ENCODE peak calls at places on chromosomes 6 and 20, in seven cellular contexts. One of them, this sample, is unnamed.
A peak's percentile ranks its signal among the peaks of the same experiment; 100 is the strongest.

GRCh38 chr6:2877057-2877882 is 25.8 kb downstream of the SERPINB9 start:
- DNase-seq in heart right ventricle: no peak
- DNase-seq in HFFc6: peak; percentile 24
- DNase-seq in OCI-LY7: no peak
- DNase-seq in GM13976: no peak
- DNase-seq in spleen: no peak
- DNase-seq in cardiac fibroblast: peak; percentile 48
- DNase-seq in this sample: no peak

GRCh38 chr6:108711831-108712230 is 136.4 kb upstream of the ARMC2 start:
- DNase-seq in spleen: no peak
- DNase-seq in GM13976: no peak
- DNase-seq in OCI-LY7: no peak
- DNase-seq in heart right ventricle: no peak
- DNase-seq in cardiac fibroblast: no peak
- DNase-seq in HFFc6: no peak
- DNase-seq in this sample: no peak

GRCh38 chr6:120671519-120671918 is 662.8 kb downstream of the TBC1D32 start:
- DNase-seq in OCI-LY7: no peak
- DNase-seq in spleen: no peak
- DNase-seq in cardiac fibroblast: no peak
- DNase-seq in HFFc6: no peak
- DNase-seq in GM13976: no peak
- DNase-seq in heart right ventricle: no peak
- DNase-seq in this sample: no peak

GRCh38 chr20:25225642-25226432 is 22.0 kb upstream of the PYGB start:
- DNase-seq in spleen: peak; percentile 64
- DNase-seq in GM13976: no peak
- DNase-seq in heart right ventricle: no peak
- DNase-seq in OCI-LY7: no peak
- DNase-seq in cardiac fibroblast: no peak
- DNase-seq in HFFc6: no peak
- DNase-seq in this sample: peak; percentile 13

GRCh38 chr20:38067717-38068365 is 34.3 kb downstream of the RPRD1B start:
- DNase-seq in OCI-LY7: no peak
- DNase-seq in heart right ventricle: no peak
- DNase-seq in cardiac fibroblast: no peak
- DNase-seq in spleen: no peak
- DNase-seq in HFFc6: no peak
- DNase-seq in GM13976: no peak
- DNase-seq in this sample: no peak

GRCh38 chr20:33647603-33648395 is 14.3 kb upstream of the C20orf144 start:
- DNase-seq in HFFc6: peak; percentile 32
- DNase-seq in GM13976: peak; percentile 76
- DNase-seq in heart right ventricle: no peak
- DNase-seq in cardiac fibroblast: peak; percentile 85
- DNase-seq in spleen: no peak
- DNase-seq in OCI-LY7: no peak
- DNase-seq in this sample: peak; percentile 98

GRCh38 chr6:53199156-53199555 is 50.5 kb upstream of the GCM1 start:
- DNase-seq in heart right ventricle: no peak
- DNase-seq in spleen: no peak
- DNase-seq in OCI-LY7: peak; percentile 81
- DNase-seq in HFFc6: no peak
- DNase-seq in GM13976: peak; percentile 52
- DNase-seq in cardiac fibroblast: no peak
- DNase-seq in this sample: no peak

GRCh38 chr6:81865712-81866111 is 113.2 kb upstream of the TENT5A start:
- DNase-seq in OCI-LY7: no peak
- DNase-seq in cardiac fibroblast: peak; percentile 51
- DNase-seq in spleen: no peak
- DNase-seq in heart right ventricle: no peak
- DNase-seq in GM13976: no peak
- DNase-seq in HFFc6: peak; percentile 68
- DNase-seq in this sample: peak; percentile 80

GRCh38 chr20:34549291-34549928 is 9.1 kb upstream of the MAP1LC3A start:
- DNase-seq in spleen: no peak
- DNase-seq in OCI-LY7: no peak
- DNase-seq in cardiac fibroblast: peak; percentile 17
- DNase-seq in heart right ventricle: no peak
- DNase-seq in GM13976: no peak
- DNase-seq in HFFc6: peak; percentile 8
- DNase-seq in this sample: peak; percentile 58

GRCh38 chr6:39314273-39314790 is at the start of gene KCNK17:
- DNase-seq in spleen: no peak
- DNase-seq in HFFc6: no peak
- DNase-seq in heart right ventricle: no peak
- DNase-seq in GM13976: no peak
- DNase-seq in OCI-LY7: no peak
- DNase-seq in cardiac fibroblast: no peak
- DNase-seq in this sample: no peak

GRCh38 chr6:11370191-11371018 is 137.9 kb upstream of the NEDD9 start:
- DNase-seq in heart right ventricle: peak; percentile 30
- DNase-seq in spleen: no peak
- DNase-seq in cardiac fibroblast: peak; percentile 77
- DNase-seq in HFFc6: no peak
- DNase-seq in GM13976: no peak
- DNase-seq in OCI-LY7: no peak
- DNase-seq in this sample: no peak

GRCh38 chr6:7052441-7052936 is 55.3 kb upstream of the RREB1 start:
- DNase-seq in spleen: peak; percentile 83
- DNase-seq in heart right ventricle: peak; percentile 63
- DNase-seq in HFFc6: peak; percentile 49
- DNase-seq in cardiac fibroblast: peak; percentile 60
- DNase-seq in OCI-LY7: no peak
- DNase-seq in GM13976: peak; percentile 53
- DNase-seq in this sample: peak; percentile 81

GRCh38 chr6:25112207-25112874 is 166.8 kb upstream of the CARMIL1 start:
- DNase-seq in heart right ventricle: no peak
- DNase-seq in cardiac fibroblast: peak; percentile 13
- DNase-seq in GM13976: no peak
- DNase-seq in HFFc6: no peak
- DNase-seq in OCI-LY7: no peak
- DNase-seq in spleen: no peak
- DNase-seq in this sample: no peak

GRCh38 chr6:15659181-15659580 is 3.6 kb downstream of the DTNBP1 start:
- DNase-seq in OCI-LY7: no peak
- DNase-seq in HFFc6: no peak
- DNase-seq in cardiac fibroblast: no peak
- DNase-seq in spleen: no peak
- DNase-seq in heart right ventricle: no peak
- DNase-seq in GM13976: no peak
- DNase-seq in this sample: no peak

GRCh38 chr6:77926198-77926752 is 273.4 kb downstream of the MEI4 start:
- DNase-seq in HFFc6: no peak
- DNase-seq in OCI-LY7: no peak
- DNase-seq in cardiac fibroblast: peak; percentile 11
- DNase-seq in spleen: no peak
- DNase-seq in heart right ventricle: no peak
- DNase-seq in GM13976: no peak
- DNase-seq in this sample: no peak
- TF ChIP-seq CTCF in HFFc6: no peak
- TF ChIP-seq CTCF in OCI-LY7: no peak
- TF ChIP-seq CTCF in cardiac fibroblast: no peak
- TF ChIP-seq CTCF in spleen: no peak
- TF ChIP-seq CTCF in heart right ventricle: no peak
- TF ChIP-seq CTCF in GM13976: no peak
- TF ChIP-seq CTCF in this sample: no peak

GRCh38 chr6:56173228-56173627 is 74.2 kb downstream of the COL21A1 start:
- DNase-seq in HFFc6: no peak
- DNase-seq in heart right ventricle: no peak
- DNase-seq in spleen: no peak
- DNase-seq in OCI-LY7: no peak
- DNase-seq in cardiac fibroblast: no peak
- DNase-seq in GM13976: no peak
- DNase-seq in this sample: no peak
- TF ChIP-seq CTCF in HFFc6: no peak
- TF ChIP-seq CTCF in heart right ventricle: no peak
- TF ChIP-seq CTCF in spleen: no peak
- TF ChIP-seq CTCF in OCI-LY7: no peak
- TF ChIP-seq CTCF in cardiac fibroblast: no peak
- TF ChIP-seq CTCF in GM13976: no peak
- TF ChIP-seq CTCF in this sample: no peak

GRCh38 chr20:19920388-19921138 is 96.6 kb upstream of the NAA20 start:
- DNase-seq in GM13976: no peak
- DNase-seq in OCI-LY7: no peak
- DNase-seq in spleen: no peak
- DNase-seq in heart right ventricle: no peak
- DNase-seq in cardiac fibroblast: no peak
- DNase-seq in HFFc6: no peak
- DNase-seq in this sample: no peak
- TF ChIP-seq CTCF in GM13976: no peak
- TF ChIP-seq CTCF in OCI-LY7: no peak
- TF ChIP-seq CTCF in spleen: no peak
- TF ChIP-seq CTCF in heart right ventricle: no peak
- TF ChIP-seq CTCF in cardiac fibroblast: no peak
- TF ChIP-seq CTCF in HFFc6: no peak
- TF ChIP-seq CTCF in this sample: no peak

DNA sequence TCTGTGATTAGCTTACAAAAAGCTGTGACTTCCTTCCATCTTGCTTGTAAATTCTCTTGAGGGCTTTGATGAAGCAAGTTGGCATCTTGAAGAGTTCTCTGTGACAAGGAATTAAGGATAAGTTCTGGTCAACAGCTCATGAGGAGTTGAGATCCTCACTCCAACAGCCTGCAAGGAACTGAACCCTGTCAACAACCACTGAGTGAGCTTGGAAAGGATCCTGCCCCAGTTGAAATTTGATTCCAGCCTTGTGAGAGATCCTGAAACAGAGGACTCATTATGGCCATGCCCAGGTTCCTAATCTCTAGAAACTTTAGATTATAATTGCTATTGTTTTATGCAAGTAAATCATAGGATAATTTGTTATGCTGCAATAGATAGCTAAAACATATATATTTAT is 133.7 kb downstream of the PTCHD4 start:
- DNase-seq in spleen: no peak
- DNase-seq in cardiac fibroblast: no peak
- DNase-seq in heart right ventricle: no peak
- DNase-seq in GM13976: no peak
- DNase-seq in HFFc6: no peak
- DNase-seq in OCI-LY7: no peak
- DNase-seq in this sample: no peak
- TF ChIP-seq CTCF in spleen: no peak
- TF ChIP-seq CTCF in cardiac fibroblast: no peak
- TF ChIP-seq CTCF in heart right ventricle: no peak
- TF ChIP-seq CTCF in GM13976: no peak
- TF ChIP-seq CTCF in HFFc6: no peak
- TF ChIP-seq CTCF in OCI-LY7: no peak
- TF ChIP-seq CTCF in this sample: no peak

DNA sequence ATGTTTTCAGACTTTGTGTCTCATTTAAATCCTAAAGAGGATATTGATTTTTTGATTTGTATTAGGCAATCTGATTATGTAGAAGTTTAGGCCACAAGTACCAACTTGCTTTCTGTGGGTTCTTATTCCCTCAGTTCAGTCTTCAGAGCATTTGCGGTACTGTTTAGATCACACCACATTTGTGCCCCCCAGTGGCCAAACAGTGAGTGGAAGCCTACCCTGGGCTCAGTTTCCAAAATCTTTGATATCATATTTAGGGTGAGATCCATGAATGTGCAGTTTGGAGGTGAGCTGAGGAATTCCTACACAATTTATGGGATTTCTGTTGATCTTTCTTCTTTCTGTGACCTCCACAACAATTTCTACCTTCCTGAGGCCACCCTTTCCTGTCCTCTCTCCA is 92.3 kb upstream of the FUT9 start:
- DNase-seq in GM13976: peak; percentile 17
- DNase-seq in HFFc6: no peak
- DNase-seq in OCI-LY7: peak; percentile 22
- DNase-seq in spleen: no peak
- DNase-seq in cardiac fibroblast: peak; percentile 1
- DNase-seq in heart right ventricle: no peak
- DNase-seq in this sample: peak; percentile 26
- TF ChIP-seq CTCF in GM13976: no peak
- TF ChIP-seq CTCF in HFFc6: peak; percentile 18
- TF ChIP-seq CTCF in OCI-LY7: peak; percentile 80
- TF ChIP-seq CTCF in spleen: no peak
- TF ChIP-seq CTCF in cardiac fibroblast: peak; percentile 3
- TF ChIP-seq CTCF in heart right ventricle: no peak
- TF ChIP-seq CTCF in this sample: no peak

GRCh38 chr6:158122048-158122447 is 46.0 kb downstream of the SERAC1 start:
- DNase-seq in heart right ventricle: no peak
- DNase-seq in cardiac fibroblast: no peak
- DNase-seq in HFFc6: no peak
- DNase-seq in GM13976: no peak
- DNase-seq in spleen: no peak
- DNase-seq in OCI-LY7: no peak
- DNase-seq in this sample: no peak
- TF ChIP-seq CTCF in heart right ventricle: no peak
- TF ChIP-seq CTCF in cardiac fibroblast: no peak
- TF ChIP-seq CTCF in HFFc6: no peak
- TF ChIP-seq CTCF in GM13976: no peak
- TF ChIP-seq CTCF in spleen: no peak
- TF ChIP-seq CTCF in OCI-LY7: no peak
- TF ChIP-seq CTCF in this sample: no peak

GRCh38 chr20:10972219-10972860 is 298.5 kb upstream of the JAG1 start:
- DNase-seq in OCI-LY7: no peak
- DNase-seq in heart right ventricle: no peak
- DNase-seq in spleen: no peak
- DNase-seq in cardiac fibroblast: no peak
- DNase-seq in HFFc6: no peak
- DNase-seq in GM13976: no peak
- DNase-seq in this sample: no peak
- TF ChIP-seq CTCF in OCI-LY7: no peak
- TF ChIP-seq CTCF in heart right ventricle: no peak
- TF ChIP-seq CTCF in spleen: no peak
- TF ChIP-seq CTCF in cardiac fibroblast: no peak
- TF ChIP-seq CTCF in HFFc6: no peak
- TF ChIP-seq CTCF in GM13976: no peak
- TF ChIP-seq CTCF in this sample: peak; percentile 21

GRCh38 chr20:62652051-62652893 is 10.0 kb downstream of the SLCO4A1 start:
- DNase-seq in cardiac fibroblast: peak; percentile 97
- DNase-seq in spleen: peak; percentile 95
- DNase-seq in heart right ventricle: peak; percentile 91
- DNase-seq in GM13976: peak; percentile 93
- DNase-seq in OCI-LY7: peak; percentile 80
- DNase-seq in HFFc6: peak; percentile 98
- DNase-seq in this sample: peak; percentile 100
- TF ChIP-seq CTCF in cardiac fibroblast: peak; percentile 5
- TF ChIP-seq CTCF in spleen: peak; percentile 20
- TF ChIP-seq CTCF in heart right ventricle: peak; percentile 21
- TF ChIP-seq CTCF in GM13976: no peak
- TF ChIP-seq CTCF in OCI-LY7: no peak
- TF ChIP-seq CTCF in HFFc6: peak; percentile 28
- TF ChIP-seq CTCF in this sample: no peak

GRCh38 chr6:30907758-30908591 is at the start of gene GTF2H4:
- DNase-seq in GM13976: peak; percentile 94
- DNase-seq in spleen: peak; percentile 99
- DNase-seq in cardiac fibroblast: peak; percentile 100
- DNase-seq in heart right ventricle: peak; percentile 94
- DNase-seq in OCI-LY7: peak; percentile 98
- DNase-seq in HFFc6: peak; percentile 99
- DNase-seq in this sample: peak; percentile 99
- TF ChIP-seq CTCF in GM13976: no peak
- TF ChIP-seq CTCF in spleen: no peak
- TF ChIP-seq CTCF in cardiac fibroblast: no peak
- TF ChIP-seq CTCF in heart right ventricle: no peak
- TF ChIP-seq CTCF in OCI-LY7: no peak
- TF ChIP-seq CTCF in HFFc6: no peak
- TF ChIP-seq CTCF in this sample: no peak

GRCh38 chr6:19472850-19473249 is 364.3 kb upstream of the ID4 start:
- DNase-seq in cardiac fibroblast: peak; percentile 17
- DNase-seq in HFFc6: no peak
- DNase-seq in OCI-LY7: peak; percentile 51
- DNase-seq in GM13976: no peak
- DNase-seq in heart right ventricle: no peak
- DNase-seq in spleen: no peak
- DNase-seq in this sample: no peak
- TF ChIP-seq CTCF in cardiac fibroblast: peak; percentile 45
- TF ChIP-seq CTCF in HFFc6: peak; percentile 48
- TF ChIP-seq CTCF in OCI-LY7: peak; percentile 83
- TF ChIP-seq CTCF in GM13976: no peak
- TF ChIP-seq CTCF in heart right ventricle: no peak
- TF ChIP-seq CTCF in spleen: no peak
- TF ChIP-seq CTCF in this sample: peak; percentile 26

This sample was measured in osteoblast.